ENCODE peak calls at places on chromosomes 4 and X, in eight cellular contexts. Y is IMR-90, T is right atrium auricular region, K is choroid plexus epithelial cell, Z is suprapubic skin, B is GM23338, P is MM.1S, H is Calu3. F is an unnamed sample.

GRCh38 chrX:136456133-136456532 is 31.6 kb upstream of the BRS3 start:
- DNase-seq in Y (no peak), T (no peak), B (no peak), Z (no peak), H (no peak), K (no peak), P (no peak), F (no peak)

GRCh38 chrX:13220916-13221315 is 98.9 kb downstream of the ATXN3L start:
- DNase-seq in P (no peak), Y (peak; percentile 84), Z (no peak), K (peak; percentile 84), T (no peak), B (no peak), H (peak; percentile 40), F (no peak)

GRCh38 chrX:39327255-39327654 is 526.0 kb downstream of the MID1IP1 start:
- DNase-seq in Y (no peak), Z (no peak), H (no peak), T (no peak), B (no peak), K (no peak), P (no peak), F (no peak)

GRCh38 chr4:119748853-119749252 is 120.2 kb upstream of the PDE5A start:
- DNase-seq in H (no peak), B (no peak), Z (no peak), K (no peak), T (no peak), Y (peak; percentile 66), P (no peak), F (no peak)

GRCh38 chr4:109266891-109267290 is 35.6 kb downstream of the COL25A1 start:
- DNase-seq in T (no peak), B (no peak), H (no peak), Z (no peak), P (peak; percentile 73), K (peak; percentile 1), Y (no peak), F (no peak)

GRCh38 chr4:77073981-77074865 is 1.6 kb downstream of the CCNI start:
- DNase-seq in Z (no peak), P (no peak), Y (no peak), H (no peak), T (no peak), B (no peak), K (no peak), F (no peak)

GRCh38 chrX:37763400-37763799 is 16.5 kb upstream of the CYBB start:
- DNase-seq in T (no peak), H (no peak), Z (no peak), K (no peak), B (no peak), Y (no peak), P (no peak), F (no peak)

GRCh38 chr4:173506780-173507211 is 23.2 kb downstream of the HAND2 start:
- DNase-seq in B (peak; percentile 44), K (no peak), Z (peak; percentile 56), H (no peak), T (peak; percentile 64), P (no peak), Y (no peak), F (peak; percentile 80)

GRCh38 chrX:71154196-71154595 is 9.6 kb downstream of the NLGN3 start:
- DNase-seq in Z (no peak), K (no peak), P (no peak), Y (no peak), H (no peak), T (no peak), B (no peak), F (no peak)

GRCh38 chrX:17632942-17633341 is 104.4 kb upstream of the SCML1 start:
- DNase-seq in P (peak; percentile 40), Y (peak; percentile 5), B (no peak), K (peak; percentile 25), H (no peak), Z (no peak), T (no peak), F (no peak)

GRCh38 chr4:82890913-82891727 is at the start of gene SEC31A:
- DNase-seq in P (peak; percentile 97), T (peak; percentile 92), Z (peak; percentile 97), K (peak; percentile 95), B (peak; percentile 97), Y (peak; percentile 92), H (peak; percentile 94), F (peak; percentile 98)
- TF ChIP-seq CTCF in P (no peak), T (peak; percentile 38), Z (no peak), K (peak; percentile 11), B (no peak), Y (no peak), H (no peak), F (peak; percentile 19)

GRCh38 chrX:15468036-15468435 is 25.1 kb downstream of the PIR start:
- DNase-seq in K (peak; percentile 68), P (no peak), T (peak; percentile 64), H (no peak), Z (peak; percentile 71), Y (peak; percentile 67), B (peak; percentile 27), F (no peak)
- TF ChIP-seq CTCF in K (peak; percentile 51), P (peak; percentile 10), T (peak; percentile 54), H (no peak), Z (peak; percentile 1), Y (peak; percentile 64), B (peak; percentile 50), F (peak; percentile 66)

DNA sequence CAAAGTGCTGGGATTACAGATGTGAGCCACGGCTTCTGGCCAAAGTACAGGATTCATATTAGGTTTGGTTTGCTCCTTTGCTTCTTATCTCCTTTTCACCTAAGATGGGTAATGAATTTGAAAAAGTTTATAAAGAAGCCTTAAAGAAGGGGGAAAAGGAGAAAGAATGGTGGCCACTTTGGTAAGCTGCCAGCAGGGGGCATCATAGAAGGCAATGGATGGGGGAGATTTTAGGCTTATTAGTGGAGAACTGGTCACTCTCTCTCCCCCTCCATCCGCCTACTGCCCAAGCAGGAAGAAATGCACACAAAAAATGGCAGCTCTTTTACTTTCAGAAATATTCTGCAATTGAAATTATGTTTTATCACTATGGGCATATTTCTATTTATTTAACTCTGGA is 32.0 kb downstream of the SPARCL1 start:
- DNase-seq in K (no peak), P (no peak), T (no peak), H (no peak), Z (no peak), Y (no peak), B (peak; percentile 72), F (no peak)
- TF ChIP-seq CTCF in K (peak; percentile 47), P (peak; percentile 44), T (peak; percentile 49), H (no peak), Z (no peak), Y (peak; percentile 16), B (peak; percentile 78), F (peak; percentile 27)

GRCh38 chr4:95835672-95836071 is 4.2 kb upstream of the PDHA2 start:
- DNase-seq in K (peak; percentile 25), P (no peak), T (no peak), B (peak; percentile 73), Z (no peak), H (no peak), Y (no peak), F (no peak)
- TF ChIP-seq CTCF in K (peak; percentile 48), P (peak; percentile 18), T (peak; percentile 30), B (peak; percentile 79), Z (no peak), H (peak; percentile 31), Y (no peak), F (peak; percentile 38)

DNA sequence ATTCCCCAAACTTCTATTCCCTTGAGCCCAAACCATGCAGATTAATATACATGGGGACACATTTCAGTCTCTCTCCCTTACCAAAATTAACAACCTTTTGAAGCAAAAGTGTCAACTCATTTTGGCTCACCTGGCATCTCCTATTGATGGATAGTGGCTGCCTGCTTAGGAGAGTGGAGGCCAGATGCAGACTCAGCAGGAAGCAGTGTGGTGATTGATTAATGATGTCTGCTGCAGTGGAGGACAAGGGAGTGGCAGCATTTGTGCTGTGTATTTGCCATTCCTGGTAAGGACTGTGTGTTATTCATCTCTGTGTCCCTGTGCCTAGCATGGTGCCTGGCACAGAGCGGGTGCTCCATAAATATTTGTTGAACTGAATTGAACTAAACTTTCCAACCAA is 590.1 kb downstream of the RAB28 start:
- DNase-seq in K (no peak), Y (no peak), B (no peak), P (no peak), H (no peak), T (no peak), Z (no peak), F (no peak)
- TF ChIP-seq CTCF in K (no peak), Y (no peak), B (no peak), P (no peak), H (no peak), T (no peak), Z (no peak), F (no peak)

GRCh38 chr4:184097240-184097619 is 120.4 kb downstream of the ENPP6 start:
- DNase-seq in B (peak; percentile 92), Y (no peak), P (no peak), K (no peak), H (no peak), Z (peak; percentile 78), T (peak; percentile 74), F (no peak)
- TF ChIP-seq CTCF in B (peak; percentile 86), Y (peak; percentile 26), P (no peak), K (no peak), H (no peak), Z (no peak), T (peak; percentile 59), F (no peak)

F was measured in osteocyte.